ENCODE peak calls at places on chromosomes 16 and 17, in nine cellular contexts. T, D, G, H, Q, K, Y, Z and W are unnamed samples.

GRCh38 chr17:50265690-50266306 is 8.5 kb upstream of the TMEM92 start:
- DNase-seq in D (no peak), Z (peak), Y (no peak), G (no peak), K (no peak), Q (no peak), T (no peak), H (no peak), W (no peak)

GRCh38 chr17:79600613-79601221 is 10.1 kb downstream of the RBFOX3 start:
- DNase-seq in T (no peak), H (no peak), K (no peak), Q (no peak), Y (no peak), D (no peak), Z (no peak), G (no peak), W (no peak)

GRCh38 chr16:68481636-68482035 is 33.3 kb upstream of the SMPD3 start:
- DNase-seq in K (no peak), Z (no peak), Q (no peak), Y (no peak), G (no peak), T (no peak), H (no peak), D (no peak), W (no peak)

GRCh38 chr17:57861737-57862409 is 12.0 kb upstream of the MRPS23 start:
- DNase-seq in T (peak), H (no peak), Y (no peak), K (no peak), Q (peak), Z (peak), G (no peak), D (no peak), W (peak)

GRCh38 chr17:40345161-40346034 is 19.1 kb downstream of the GJD3 start:
- DNase-seq in D (peak), Q (peak), K (no peak), Y (peak), Z (peak), T (peak), G (no peak), H (no peak), W (peak)

GRCh38 chr17:42247734-42248133 is 28.5 kb downstream of the STAT5B start:
- DNase-seq in Y (no peak), Z (no peak), K (no peak), D (no peak), H (no peak), T (peak), Q (no peak), G (no peak), W (no peak)

GRCh38 chr17:28726396-28726911 is 421 bp upstream of the TLCD1 start:
- DNase-seq in Z (no peak), Y (peak), D (peak), T (peak), K (no peak), Q (no peak), H (no peak), G (peak), W (no peak)

GRCh38 chr16:67345401-67345800 is 18.8 kb downstream of the LRRC36 start:
- DNase-seq in T (no peak), G (no peak), K (no peak), D (no peak), Y (no peak), Q (no peak), Z (no peak), H (no peak), W (no peak)

GRCh38 chr17:44842748-44843147 is 4.9 kb upstream of the HIGD1B start:
- DNase-seq in Q (no peak), Z (no peak), D (no peak), G (no peak), T (no peak), K (no peak), Y (no peak), H (no peak), W (no peak)

GRCh38 chr17:15414502-15415348 is 52.7 kb downstream of the CDRT4 start:
- DNase-seq in D (no peak), T (no peak), G (no peak), Y (no peak), K (no peak), H (no peak), Q (peak), Z (no peak), W (no peak)

GRCh38 chr17:82817947-82818346 is 21.9 kb downstream of the ZNF750 start:
- DNase-seq in Q (no peak), G (no peak), K (no peak), Z (no peak), T (no peak), H (no peak), Y (no peak), D (no peak), W (no peak)

GRCh38 chr17:16283705-16284104 is 66.7 kb downstream of the PIGL start:
- DNase-seq in Z (no peak), H (no peak), G (no peak), Q (no peak), D (no peak), K (no peak), Y (no peak), T (no peak), W (no peak)

GRCh38 chr17:43534909-43535308 is 11.2 kb downstream of the ETV4 start:
- DNase-seq in G (no peak), H (no peak), D (no peak), Y (no peak), Z (no peak), K (no peak), T (no peak), Q (no peak), W (no peak)

GRCh38 chr16:927931-928330 is 42.9 kb downstream of the LMF1 start:
- DNase-seq in G (no peak), Y (no peak), K (no peak), Z (no peak), D (no peak), T (no peak), Q (no peak), H (no peak), W (no peak)

GRCh38 chr16:70418993-70419318 is 19.9 kb downstream of the ST3GAL2 start:
- DNase-seq in T (no peak), K (no peak), G (no peak), Y (no peak), D (no peak), Q (no peak), Z (no peak), H (no peak), W (no peak)

GRCh38 chr17:44916059-44916780 is 920 bp upstream of the GFAP start:
- DNase-seq in Z (no peak), Q (no peak), T (no peak), G (no peak), H (no peak), D (no peak), Y (no peak), K (no peak), W (no peak)